ENCODE peak calls at places on chromosomes 7 and 10, in six cellular contexts. F is SK-N-MC, C is LHCN-M2, M is HCEC 1CT, U is heart left ventricle, O is HT-29. R is an unnamed sample.

GRCh38 chr7:66837007-66837406 is 84.0 kb upstream of the TMEM248 start:
- DNase-seq in F (peak; percentile 20), O (peak; percentile 97), M (no peak), U (no peak), C (peak; percentile 46), R (peak; percentile 6)

GRCh38 chr7:97016392-97017196 is 8.0 kb downstream of the DLX5 start:
- DNase-seq in F (no peak), O (no peak), M (no peak), U (no peak), C (no peak), R (no peak)

GRCh38 chr10:100148353-100149211 is 37.2 kb downstream of the ERLIN1 start:
- DNase-seq in U (no peak), C (peak; percentile 59), M (peak; percentile 63), F (no peak), O (no peak), R (no peak)

GRCh38 chr10:23171232-23171876 is 20.8 kb upstream of the PTF1A start:
- DNase-seq in F (no peak), O (no peak), M (no peak), C (peak; percentile 17), U (no peak), R (no peak)

GRCh38 chr10:132448248-132448731 is 51.3 kb downstream of the PWWP2B start:
- DNase-seq in M (peak; percentile 56), U (peak; percentile 63), C (no peak), F (no peak), O (peak; percentile 92), R (no peak)

GRCh38 chr7:82469207-82469606 is 25.6 kb upstream of the CACNA2D1 start:
- DNase-seq in U (no peak), M (no peak), O (no peak), F (no peak), C (no peak), R (no peak)

GRCh38 chr10:43048301-43049051 is 28.4 kb upstream of the RET start:
- DNase-seq in M (peak; percentile 13), O (no peak), U (no peak), C (peak; percentile 3), F (no peak), R (no peak)

GRCh38 chr7:66301737-66302136 is 96.6 kb downstream of the TPST1 start:
- DNase-seq in U (no peak), M (no peak), C (no peak), F (no peak), O (no peak), R (no peak)

GRCh38 chr10:29304259-29305030 is 15.6 kb downstream of the LYZL1 start:
- DNase-seq in O (peak; percentile 78), M (peak; percentile 29), F (peak; percentile 66), C (peak; percentile 61), U (no peak), R (peak; percentile 56)

GRCh38 chr10:70268376-70268775 is 15.4 kb downstream of the NPFFR1 start:
- DNase-seq in F (no peak), C (peak; percentile 80), O (no peak), M (no peak), U (no peak), R (no peak)

GRCh38 chr7:142612264-142612881 is 136.9 kb upstream of the PRSS1 start:
- DNase-seq in C (peak; percentile 93), U (no peak), O (no peak), M (peak; percentile 50), F (no peak), R (no peak)

GRCh38 chr10:43238462-43238861 is 28.4 kb downstream of the RASGEF1A start:
- DNase-seq in M (no peak), U (no peak), C (no peak), F (no peak), O (no peak), R (no peak)

GRCh38 chr7:54072710-54073109 is 469.5 kb upstream of the VSTM2A start:
- DNase-seq in F (no peak), M (no peak), O (no peak), C (no peak), U (no peak), R (no peak)

R was measured in LNCaP clone FGC.